ENCODE peak calls at places on chromosome 14, in nine cellular contexts. Z, G, O, U, T, K, B, L and S are unnamed samples.

GRCh38 chr14:55255185-55255584 is 16.0 kb upstream of the FBXO34 start:
- DNase-seq in Z (no peak), G (no peak), O (no peak), U (no peak), T (no peak), K (no peak), B (no peak), L (no peak), S (no peak)

GRCh38 chr14:49942090-49942489 is 49.2 kb downstream of the ARF6 start:
- DNase-seq in Z (no peak), G (no peak), O (no peak), U (no peak), T (no peak), K (no peak), B (no peak), L (no peak), S (no peak)

GRCh38 chr14:34356267-34356660 is 105.8 kb downstream of the SPTSSA start:
- DNase-seq in Z (no peak), G (no peak), O (no peak), U (no peak), T (no peak), K (no peak), B (peak; percentile 7), L (no peak), S (no peak)

GRCh38 chr14:66078031-66078430 is 408.1 kb upstream of the CCDC196 start:
- DNase-seq in Z (no peak), G (no peak), O (no peak), U (no peak), T (no peak), K (no peak), B (no peak), L (no peak), S (no peak)

GRCh38 chr14:95614335-95614734 is 71.9 kb upstream of the TCL1B start:
- DNase-seq in Z (no peak), G (no peak), O (no peak), U (no peak), T (no peak), K (no peak), B (no peak), L (no peak), S (no peak)

GRCh38 chr14:69471436-69471835 is 13.1 kb upstream of the PLEKHD1 start:
- DNase-seq in Z (no peak), G (no peak), O (no peak), U (no peak), T (no peak), K (no peak), B (no peak), L (no peak), S (no peak)

GRCh38 chr14:60590907-60591510 is 58.3 kb downstream of the SIX1 start:
- DNase-seq in Z (peak; percentile 38), G (no peak), O (peak; percentile 9), U (no peak), T (no peak), K (peak; percentile 9), B (peak; percentile 17), L (no peak), S (no peak)

GRCh38 chr14:68571073-68571703 is 221.7 kb downstream of the ZFP36L1 start:
- DNase-seq in Z (no peak), G (no peak), O (no peak), U (no peak), T (no peak), K (no peak), B (no peak), L (no peak), S (no peak)

GRCh38 chr14:22510527-22511110 is 78.4 kb downstream of the DAD1 start:
- DNase-seq in Z (no peak), G (no peak), O (no peak), U (no peak), T (no peak), K (no peak), B (peak; percentile 74), L (no peak), S (no peak)
- H3K4me1 ChIP-seq in Z (peaks cover 26% of the 10 kb centered on the region), G (peaks cover 12% of the 10 kb centered on the region), O (no peaks in the 10 kb centered on the region), U (no peaks in the 10 kb centered on the region), T (peaks cover 94% of the 10 kb centered on the region), K (peaks cover 41% of the 10 kb centered on the region), B (peaks cover 4% of the 10 kb centered on the region), L (peaks cover 47% of the 10 kb centered on the region), S (peaks cover 69% of the 10 kb centered on the region)

DNA sequence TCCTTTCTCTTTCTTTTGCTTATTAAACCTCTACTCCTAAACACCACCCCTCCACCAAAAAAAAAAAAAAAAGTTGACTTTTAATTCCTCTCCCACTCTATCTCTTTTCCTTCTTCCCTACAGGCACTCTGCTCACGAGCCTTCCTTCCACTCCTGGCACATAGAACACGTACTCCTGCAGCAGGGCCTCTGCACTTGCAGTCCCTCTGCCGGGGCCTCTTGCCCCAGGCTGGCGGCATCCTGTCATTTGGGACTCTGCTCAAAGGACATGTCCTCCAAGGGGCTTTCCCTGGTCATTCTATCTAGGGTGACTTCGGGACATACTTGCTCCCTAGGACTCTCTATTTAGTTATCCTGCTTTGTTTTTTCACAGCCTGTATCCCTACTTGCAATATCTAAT is 7.7 kb downstream of the FOS start:
- DNase-seq in Z (peak; percentile 41), G (no peak), O (no peak), U (no peak), T (no peak), K (no peak), B (no peak), L (no peak), S (peak; percentile 48)
- H3K27ac ChIP-seq in Z (no peak overlapping the region), G (no peak overlapping the region), O (no peak overlapping the region), U (no peak overlapping the region), T (no peak overlapping the region), K (no peak overlapping the region), B (no peak overlapping the region), L (no peak overlapping the region), S (peak overlapping the region; percentile 47)

GRCh38 chr14:103393078-103393477 is 7.9 kb downstream of the MARK3 start:
- DNase-seq in Z (no peak), G (no peak), O (no peak), U (peak; percentile 39), T (no peak), K (no peak), B (no peak), L (no peak), S (no peak)
- H3K4me1 ChIP-seq in Z (no peaks in the 10 kb centered on the region), G (peaks cover 10% of the 10 kb centered on the region), O (peaks cover 1% of the 10 kb centered on the region), U (peaks cover 67% of the 10 kb centered on the region), T (peaks cover 72% of the 10 kb centered on the region), K (peaks cover 16% of the 10 kb centered on the region), B (peaks cover 18% of the 10 kb centered on the region), L (peaks cover 76% of the 10 kb centered on the region), S (peaks cover 97% of the 10 kb centered on the region)

GRCh38 chr14:24250354-24250753 is 7.9 kb upstream of the TINF2 start:
- DNase-seq in Z (no peak), G (no peak), O (no peak), U (no peak), T (no peak), K (no peak), B (no peak), L (peak; percentile 6), S (no peak)

GRCh38 chr14:24243336-24243836 is 963 bp upstream of the TINF2 start:
- DNase-seq in Z (peak; percentile 47), G (no peak), O (no peak), U (no peak), T (no peak), K (no peak), B (no peak), L (no peak), S (no peak)

GRCh38 chr14:24249230-24250021 is 7.0 kb upstream of the TINF2 start:
- DNase-seq in Z (no peak), G (no peak), O (no peak), U (no peak), T (no peak), K (no peak), B (no peak), L (peak; percentile 3), S (no peak)

GRCh38 chr14:24241829-24242443 is 487 bp downstream of the TINF2 start:
- DNase-seq in Z (peak; percentile 97), G (peak; percentile 96), O (peak; percentile 93), U (peak; percentile 94), T (peak; percentile 91), K (peak; percentile 98), B (peak; percentile 89), L (peak; percentile 95), S (peak; percentile 91)

GRCh38 chr14:24246765-24247212 is 4.4 kb upstream of the TINF2 start:
- DNase-seq in Z (no peak), G (no peak), O (no peak), U (no peak), T (no peak), K (no peak), B (peak; percentile 25), L (peak; percentile 5), S (no peak)
- H3K27ac ChIP-seq in Z (no peak overlapping the region), G (no peak overlapping the region), O (no peak overlapping the region), U (peak overlapping the region; percentile 46), T (peak overlapping the region; percentile 72), K (no peak overlapping the region), B (no peak overlapping the region), L (no peak overlapping the region), S (no peak overlapping the region)